ENCODE peak calls at places on chromosomes 3 and 15, in four cellular contexts. W is adrenal gland, N is heart left ventricle, V is prostate gland. R is an unnamed sample.

GRCh38 chr3:18438586-18438985 is 13.4 kb upstream of the SATB1 start:
- DNase-seq in V (no peak), W (no peak), N (peak), R (no peak)

GRCh38 chr3:24533557-24534193 is 39.0 kb upstream of the THRB start:
- DNase-seq in W (no peak), N (no peak), V (no peak), R (no peak)

GRCh38 chr3:174859109-174859735 is at the start of gene NAALADL2:
- DNase-seq in V (peak), W (no peak), N (no peak), R (no peak)

GRCh38 chr15:28912422-28912821 is 26.6 kb downstream of the APBA2 start:
- DNase-seq in N (no peak), W (no peak), V (no peak), R (no peak)

GRCh38 chr3:101642441-101642840 is 34.5 kb downstream of the ZBTB11 start:
- DNase-seq in N (no peak), V (no peak), W (no peak), R (no peak)

GRCh38 chr3:52705688-52706686 is at the start of the genes GLT8D1 and SPCS1:
- DNase-seq in N (peak), W (peak), V (peak), R (peak)

GRCh38 chr15:85849946-85850345 is 55.2 kb upstream of the KLHL25 start:
- DNase-seq in W (no peak), V (no peak), N (no peak), R (no peak)

GRCh38 chr3:64445318-64446300 is 220.3 kb upstream of the PRICKLE2 start:
- DNase-seq in N (peak), V (no peak), W (peak), R (no peak)

GRCh38 chr3:194395767-194396527 is 3.1 kb downstream of the GP5 start:
- DNase-seq in N (no peak), W (no peak), V (no peak), R (no peak)

GRCh38 chr15:77582763-77583162 is 49.9 kb downstream of the LINGO1 start:
- DNase-seq in V (peak), N (no peak), W (no peak), R (no peak)

GRCh38 chr15:60551147-60551780 is 72.3 kb upstream of the ICE2 start:
- DNase-seq in V (no peak), W (no peak), N (no peak), R (no peak)

GRCh38 chr15:65688462-65688861 is 66.7 kb downstream of the SLC24A1 start:
- DNase-seq in V (no peak), W (no peak), N (no peak), R (no peak)

GRCh38 chr3:37537914-37538691 is 323.6 kb upstream of the CTDSPL start:
- DNase-seq in W (no peak), V (no peak), N (no peak), R (no peak)

GRCh38 chr3:51538459-51539290 is at the start of gene RAD54L2:
- DNase-seq in N (peak), V (peak), W (peak), R (peak)

GRCh38 chr3:60774617-60775016 is 476.6 kb downstream of the FHIT start:
- DNase-seq in N (no peak), V (no peak), W (no peak), R (no peak)

GRCh38 chr15:98760975-98761374 is 112.6 kb downstream of the IGF1R start:
- DNase-seq in W (no peak), V (no peak), N (no peak), R (no peak)

GRCh38 chr15:45729146-45729545 is 94.3 kb downstream of the SQOR start:
- DNase-seq in N (no peak), W (no peak), V (no peak), R (peak)

GRCh38 chr3:138440137-138440536 is 5.7 kb downstream of the ESYT3 start:
- DNase-seq in N (peak), V (no peak), W (no peak), R (no peak)

GRCh38 chr3:65995030-65995429 is 43.7 kb downstream of the MAGI1 start:
- DNase-seq in N (no peak), V (no peak), W (peak), R (no peak)

GRCh38 chr3:66014056-66014455 is 24.7 kb downstream of the MAGI1 start:
- DNase-seq in N (no peak), W (no peak), V (no peak), R (no peak)

GRCh38 chr15:38072007-38072506 is 137.6 kb downstream of the TMCO5A start:
- DNase-seq in W (no peak), N (no peak), V (no peak), R (no peak)

GRCh38 chr3:57256844-57257243 is 29.3 kb downstream of the APPL1 start:
- DNase-seq in N (no peak), V (no peak), W (no peak), R (no peak)

DNA sequence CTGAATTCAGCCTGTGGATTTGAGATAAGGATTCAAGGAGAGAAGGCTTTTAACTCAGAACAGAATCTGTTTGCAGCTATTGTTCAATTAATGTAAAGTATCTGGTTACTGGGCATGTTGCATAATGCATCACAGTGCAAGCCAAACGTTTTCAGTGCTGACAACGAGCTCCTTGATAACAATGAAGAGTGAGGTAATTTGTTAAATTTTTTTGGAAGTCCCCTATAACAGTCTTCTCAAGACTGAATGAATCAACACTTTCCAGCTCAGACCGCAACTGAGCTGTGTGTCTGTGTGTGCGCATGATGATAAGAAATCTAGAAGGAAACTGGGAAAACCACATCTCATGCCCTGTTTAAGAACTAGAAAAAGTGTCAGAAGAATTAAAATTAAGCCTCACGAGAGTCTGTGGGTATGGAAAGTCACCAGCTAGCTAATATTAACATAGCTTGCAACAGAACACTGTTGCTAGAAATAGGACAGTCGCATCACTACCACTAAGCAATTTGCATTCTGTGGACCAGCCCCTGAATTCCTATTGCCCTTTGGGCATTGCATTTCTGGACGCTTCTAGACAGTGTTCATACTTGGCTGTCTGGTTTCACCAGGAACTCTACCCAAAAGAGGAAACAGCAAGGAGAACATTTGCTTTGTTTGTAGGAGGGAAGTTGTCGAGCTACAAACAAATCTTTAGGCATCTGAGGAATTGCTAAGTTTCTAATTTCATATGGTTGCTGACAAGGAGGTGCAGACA is 43.7 kb upstream of the ATP2C1 start:
- DNase-seq in V (peak), W (no peak), N (no peak), R (no peak)
- TF ChIP-seq POLR2A in V (no peak), W (peak), N (peak), R (no peak)

GRCh38 chr3:196632033-196632751 is 7.3 kb upstream of the NRROS start:
- DNase-seq in W (peak), V (peak), N (peak), R (peak)
- TF ChIP-seq POLR2A in W (peak), V (no peak), N (peak), R (peak)

GRCh38 chr3:172334743-172335142 is 113.5 kb downstream of the GHSR start:
- DNase-seq in N (no peak), V (peak), W (no peak), R (no peak)
- TF ChIP-seq POLR2A in N (no peak), V (no peak), W (no peak), R (no peak)

GRCh38 chr15:89317188-89317720 is 17.4 kb downstream of the POLG start:
- DNase-seq in V (no peak), W (no peak), N (no peak), R (no peak)

GRCh38 chr15:89320200-89320599 is 14.4 kb downstream of the POLG start:
- DNase-seq in V (no peak), W (no peak), N (no peak), R (no peak)

DNA sequence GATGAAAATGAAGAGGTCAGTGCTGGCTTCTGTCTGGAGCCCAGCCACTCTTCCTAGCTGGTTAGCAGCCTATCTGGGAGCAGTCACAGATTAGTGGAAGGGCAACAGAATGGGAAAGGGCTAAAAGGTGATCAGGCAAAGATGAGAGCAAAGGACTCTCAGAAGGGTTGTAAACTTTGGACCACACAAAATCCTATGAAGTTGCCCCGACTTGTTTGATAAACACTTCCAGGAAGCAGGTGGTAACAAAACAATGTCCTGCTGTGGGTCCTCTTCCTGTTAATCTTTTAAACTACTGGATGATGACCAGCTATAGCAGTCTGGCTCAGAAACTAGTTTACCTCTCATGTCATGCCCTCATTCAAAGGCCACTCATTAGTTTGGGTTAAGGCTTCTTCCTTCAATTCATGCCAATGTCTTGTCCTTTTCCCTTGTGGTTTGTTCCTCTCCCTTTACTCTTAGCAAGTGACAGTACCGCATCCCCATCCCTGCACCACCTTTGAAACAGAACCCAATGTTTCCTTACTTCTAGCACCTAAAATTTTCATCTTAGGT is 19.2 kb downstream of the POLG start:
- DNase-seq in V (no peak), W (no peak), N (no peak), R (no peak)
- TF ChIP-seq POLR2A in V (no peak), W (no peak), N (no peak), R (no peak)

DNA sequence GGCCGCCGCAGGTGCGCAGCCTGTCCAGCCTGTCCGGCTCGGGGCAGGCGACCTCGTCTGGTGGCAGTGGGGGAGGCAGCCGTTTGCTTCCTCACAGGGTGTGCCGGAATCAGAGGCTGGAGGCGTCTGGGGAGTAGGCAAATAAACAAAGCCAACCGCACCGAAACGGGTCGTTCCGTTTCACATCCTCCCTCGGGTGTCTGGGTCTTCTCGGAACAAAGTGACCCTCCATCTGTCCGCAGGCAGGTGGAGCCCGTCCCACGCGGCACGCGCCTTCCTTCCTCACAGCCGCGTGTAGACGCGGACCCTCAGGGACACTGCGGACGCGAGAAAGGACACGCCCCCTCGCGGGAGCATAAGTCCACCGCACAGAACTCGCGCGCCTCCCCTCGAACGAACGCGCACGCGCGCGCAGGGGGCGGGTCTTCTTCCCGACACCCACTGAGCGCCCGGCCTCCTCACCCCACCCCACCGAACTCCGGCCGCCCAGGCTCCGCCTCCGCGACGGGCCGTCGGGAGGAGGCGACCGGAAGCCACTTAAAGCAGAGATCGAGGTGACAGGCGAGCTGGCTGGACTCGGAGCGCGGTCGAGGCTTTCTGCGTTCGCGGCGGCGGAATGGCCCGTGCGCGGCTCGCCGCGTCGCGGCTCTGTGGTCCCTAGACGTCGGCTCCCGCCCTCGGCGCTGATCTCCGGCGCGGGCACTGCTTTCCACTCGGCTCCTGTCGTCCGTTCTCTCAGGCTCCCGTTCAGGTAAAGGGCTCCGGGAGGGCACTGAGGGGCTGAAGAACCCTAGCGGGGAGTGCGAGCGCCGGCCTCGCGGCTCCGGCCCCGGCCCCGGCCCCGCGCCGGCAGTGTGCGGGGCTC is at the start of gene TIPARP:
- DNase-seq in N (peak), W (peak), V (peak), R (peak)
- TF ChIP-seq POLR2A in N (peak), W (peak), V (peak), R (peak)

DNA sequence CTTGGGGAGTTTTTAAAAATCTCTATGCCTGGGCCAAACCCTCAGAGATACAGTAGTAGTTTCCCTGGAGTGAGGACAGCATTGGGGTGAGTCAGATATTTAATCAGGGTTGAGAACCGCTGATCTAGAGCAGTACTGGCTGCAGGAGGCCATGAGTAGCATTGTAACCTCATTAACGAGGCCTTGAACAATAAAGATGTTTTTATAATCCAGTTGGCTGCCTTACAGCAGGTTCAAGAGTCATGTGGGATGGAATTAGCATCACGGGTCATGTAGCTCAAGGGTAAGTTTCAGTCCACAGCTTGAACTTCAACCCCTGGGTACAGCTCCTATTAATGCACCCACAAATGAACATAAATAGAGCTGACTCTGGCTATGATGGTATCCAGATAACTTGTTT is 5.1 kb downstream of the HPS3 start:
- DNase-seq in N (no peak), V (no peak), W (peak), R (peak)
- TF ChIP-seq POLR2A in N (no peak), V (no peak), W (peak), R (no peak)

GRCh38 chr3:98734737-98735136 is 28.4 kb upstream of the ST3GAL6 start:
- DNase-seq in V (no peak), W (no peak), N (no peak), R (no peak)

GRCh38 chr3:98732239-98733054 is 30.7 kb upstream of the ST3GAL6 start:
- DNase-seq in W (peak), V (peak), N (peak), R (peak)

GRCh38 chr3:98733055-98733777 is 29.9 kb upstream of the ST3GAL6 start:
- DNase-seq in V (peak), N (peak), W (peak), R (peak)

GRCh38 chr3:98734311-98734710 is 28.8 kb upstream of the ST3GAL6 start:
- DNase-seq in W (no peak), V (no peak), N (no peak), R (no peak)

DNA sequence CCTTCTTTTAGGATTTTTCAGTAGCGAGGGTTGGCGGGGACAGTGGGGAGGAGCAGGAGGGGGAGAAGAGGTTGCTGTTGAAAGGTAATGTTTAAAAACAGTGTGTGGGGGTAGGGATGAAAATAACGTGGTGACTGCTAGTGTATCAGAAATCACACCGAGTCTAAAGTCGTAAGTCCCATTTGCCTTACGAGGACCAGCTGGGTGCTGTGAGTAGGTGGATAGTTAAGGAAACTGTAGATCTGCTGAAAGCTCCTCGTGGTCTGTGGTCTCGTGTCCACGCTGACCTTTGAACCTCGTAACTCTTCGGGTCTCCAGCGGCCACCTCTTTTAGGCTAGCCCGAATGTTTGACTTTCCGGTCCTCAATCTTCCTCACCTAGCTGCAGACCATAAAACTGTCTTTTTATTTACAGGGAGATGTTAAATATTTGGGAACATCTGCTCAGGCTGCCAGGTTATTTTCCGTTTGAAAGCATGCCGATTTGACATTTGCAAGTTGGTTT is 29.3 kb upstream of the ST3GAL6 start:
- DNase-seq in W (no peak), N (no peak), V (peak), R (no peak)
- TF ChIP-seq POLR2A in W (no peak), N (no peak), V (no peak), R (no peak)

DNA sequence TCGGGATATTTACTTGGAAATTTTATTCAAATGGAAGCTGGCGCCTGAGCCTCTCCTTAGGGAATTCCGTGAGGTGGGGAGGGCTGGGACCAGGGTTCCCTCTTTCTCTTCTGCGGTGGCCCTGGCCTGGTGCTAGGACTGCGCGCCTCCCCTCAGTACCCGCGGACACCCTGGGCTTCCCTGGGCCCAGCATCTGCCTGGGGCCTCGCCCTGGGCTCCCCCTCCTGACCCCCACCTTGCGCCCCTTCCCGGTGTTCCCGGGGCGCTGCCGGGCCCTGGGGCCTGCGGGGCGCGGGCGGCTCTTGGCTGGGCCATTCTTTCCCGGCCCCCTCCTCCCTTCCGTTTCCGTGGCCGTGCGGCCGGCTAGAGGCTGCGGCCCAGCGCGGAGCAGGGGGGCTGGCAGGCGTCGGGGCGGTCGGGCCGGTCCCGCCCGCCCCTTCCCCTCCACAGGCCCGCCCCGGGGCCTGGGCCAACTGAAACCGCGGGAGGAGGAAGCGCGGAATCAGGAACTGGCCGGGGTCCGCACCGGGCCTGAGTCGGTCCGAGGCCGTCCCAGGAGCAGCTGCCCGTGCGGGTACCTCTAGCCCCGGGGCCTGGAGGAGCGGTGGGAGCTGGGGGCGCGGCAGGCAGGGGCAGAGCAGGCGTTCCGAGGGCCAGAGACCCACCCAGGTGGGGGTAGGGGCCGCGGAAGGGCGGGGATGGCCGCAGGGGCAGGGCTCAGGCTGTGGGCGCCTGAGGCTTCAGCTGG is at the start of gene FES:
- DNase-seq in V (no peak), W (peak), N (peak), R (no peak)
- TF ChIP-seq POLR2A in V (peak), W (peak), N (peak), R (no peak)

DNA sequence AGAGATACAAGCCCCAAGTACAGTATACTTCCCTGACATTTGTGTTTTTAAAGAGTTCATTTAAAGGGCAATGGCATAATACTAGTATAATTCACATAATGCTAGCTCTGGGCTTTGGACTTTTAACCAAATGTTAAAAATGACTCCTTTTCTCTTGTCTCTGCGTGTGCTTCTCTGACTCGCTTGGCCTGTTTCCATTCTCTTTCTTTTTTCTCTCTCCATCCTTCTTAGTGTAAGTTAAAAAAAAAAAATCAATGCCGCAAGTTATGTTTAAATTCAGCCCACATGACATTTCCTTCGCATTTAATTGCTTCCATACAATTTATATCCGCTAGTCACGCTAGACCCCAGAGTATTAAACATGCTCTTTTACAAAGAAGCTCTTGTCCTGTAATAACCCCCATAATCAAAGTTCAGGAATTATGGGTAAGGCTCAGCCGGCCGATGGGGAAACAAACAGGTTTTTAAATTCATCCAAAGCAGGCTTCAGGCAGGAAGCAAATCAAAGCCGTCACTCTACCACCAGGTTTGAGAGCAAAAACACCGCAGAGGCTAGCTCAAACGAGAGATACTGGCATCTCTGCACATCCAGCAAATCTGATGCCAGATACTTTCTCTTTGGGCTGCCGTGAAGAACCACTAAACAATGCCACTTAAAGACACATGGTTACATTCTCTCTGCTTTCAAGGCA is 19.3 kb downstream of the WWTR1 start:
- DNase-seq in W (peak), N (no peak), V (peak), R (no peak)
- TF ChIP-seq POLR2A in W (peak), N (no peak), V (no peak), R (no peak)

GRCh38 chr3:16510620-16511319 is 2.7 kb downstream of the RFTN1 start:
- DNase-seq in N (no peak), V (no peak), W (no peak), R (no peak)
- TF ChIP-seq POLR2A in N (no peak), V (no peak), W (no peak), R (no peak)